ENCODE peak calls at places on chromosome 1, in nine cellular contexts. X, E, Y, Z, R, O, A, S and T are unnamed samples.
A peak's percentile ranks its signal among the peaks of the same experiment; 100 is the strongest.

GRCh38 chr1:39410915-39411436 is 80.5 kb upstream of the BMP8A start:
- DNase-seq in X (peak; percentile 87), E (peak; percentile 67), Y (peak; percentile 82), Z (peak; percentile 65), R (peak; percentile 74), O (peak; percentile 31), A (peak; percentile 81), S (peak; percentile 82), T (peak; percentile 87)

GRCh38 chr1:94622757-94623156 is 81.2 kb upstream of the F3 start:
- DNase-seq in X (no peak), E (no peak), Y (no peak), Z (no peak), R (no peak), O (no peak), A (no peak), S (no peak), T (no peak)

GRCh38 chr1:183191833-183192232 is 5.8 kb downstream of the LAMC2 start:
- DNase-seq in X (no peak), E (no peak), Y (no peak), Z (no peak), R (no peak), O (no peak), A (no peak), S (no peak), T (no peak)

GRCh38 chr1:9908846-9909221 is 1.2 kb downstream of the CTNNBIP1 start:
- DNase-seq in X (no peak), E (no peak), Y (no peak), Z (no peak), R (no peak), O (no peak), A (no peak), S (no peak), T (no peak)

GRCh38 chr1:93804412-93804811 is 74.6 kb downstream of the DNTTIP2 start:
- DNase-seq in X (peak; percentile 0), E (no peak), Y (no peak), Z (no peak), R (no peak), O (no peak), A (no peak), S (no peak), T (peak; percentile 65)

GRCh38 chr1:160046494-160047115 is 14.8 kb upstream of the PIGM start:
- DNase-seq in X (peak; percentile 92), E (peak; percentile 53), Y (peak; percentile 57), Z (peak; percentile 68), R (peak; percentile 44), O (no peak), A (peak; percentile 39), S (peak; percentile 56), T (peak; percentile 28)

GRCh38 chr1:23556661-23557470 is 2.4 kb downstream of the ID3 start:
- DNase-seq in X (peak; percentile 88), E (no peak), Y (no peak), Z (peak; percentile 65), R (no peak), O (no peak), A (no peak), S (no peak), T (no peak)

GRCh38 chr1:212655668-212656440 is 43.8 kb downstream of the BATF3 start:
- DNase-seq in X (peak; percentile 84), E (no peak), Y (no peak), Z (peak; percentile 67), R (no peak), O (no peak), A (no peak), S (no peak), T (no peak)

GRCh38 chr1:97204468-97204867 is 482.9 kb downstream of the PTBP2 start:
- DNase-seq in X (no peak), E (no peak), Y (no peak), Z (no peak), R (no peak), O (no peak), A (no peak), S (no peak), T (no peak)

GRCh38 chr1:228410015-228410414 is 3.4 kb upstream of the TRIM11 start:
- DNase-seq in X (no peak), E (no peak), Y (no peak), Z (no peak), R (no peak), O (no peak), A (no peak), S (no peak), T (peak; percentile 86)

DNA sequence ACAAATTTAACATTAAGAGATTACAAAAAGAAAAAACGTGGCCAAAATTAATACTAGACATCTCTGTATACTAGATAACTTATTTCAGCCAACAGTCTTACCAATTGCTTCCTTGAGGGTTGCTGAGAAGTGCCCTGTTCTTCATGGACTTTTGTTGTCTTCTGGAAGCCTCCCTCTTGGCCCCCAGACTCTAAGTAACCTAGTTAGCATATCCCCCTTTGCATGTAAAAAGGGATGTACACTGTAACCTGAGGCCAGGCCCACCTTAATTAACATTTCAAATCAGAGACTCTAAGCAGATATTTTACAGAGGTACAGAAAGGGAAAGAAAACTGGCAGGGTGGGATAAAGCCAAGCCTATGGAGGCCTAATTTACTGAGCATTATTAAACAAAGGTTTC is 1047.3 kb downstream of the ADGRL2 start:
- DNase-seq in X (no peak), E (no peak), Y (no peak), Z (no peak), R (no peak), O (no peak), A (no peak), S (no peak), T (no peak)
- H3K4me1 ChIP-seq in X (no peaks in the 10 kb centered on the region), E (no peaks in the 10 kb centered on the region), Y (no peaks in the 10 kb centered on the region), Z (no peaks in the 10 kb centered on the region), R (no peaks in the 10 kb centered on the region), O (no peaks in the 10 kb centered on the region), A (no peaks in the 10 kb centered on the region), S (no peaks in the 10 kb centered on the region), T (no peaks in the 10 kb centered on the region)

DNA sequence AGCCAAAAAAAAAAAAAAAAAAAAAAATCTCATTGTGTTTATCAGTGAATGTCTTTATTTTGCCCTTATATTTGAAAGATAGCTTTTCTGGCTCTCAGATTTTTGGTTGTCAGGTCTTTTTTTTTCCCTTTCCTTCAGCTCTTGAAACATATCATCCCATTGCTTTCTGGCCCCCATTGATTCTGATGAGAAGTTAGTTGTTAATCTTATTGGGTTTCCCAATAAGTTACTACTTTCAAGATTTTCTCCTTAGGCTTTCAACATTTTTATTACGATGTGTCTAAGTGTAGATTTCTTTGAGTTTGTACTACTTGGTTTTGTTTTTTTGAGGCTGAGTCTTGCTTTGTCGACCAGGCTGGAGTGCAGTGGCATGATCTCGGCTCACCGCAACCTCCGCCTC is 14.7 kb upstream of the SOAT1 start:
- DNase-seq in X (no peak), E (no peak), Y (no peak), Z (no peak), R (no peak), O (no peak), A (no peak), S (no peak), T (no peak)
- H3K4me1 ChIP-seq in X (no peaks in the 10 kb centered on the region), E (peaks cover 3% of the 10 kb centered on the region), Y (no peaks in the 10 kb centered on the region), Z (no peaks in the 10 kb centered on the region), R (no peaks in the 10 kb centered on the region), O (no peaks in the 10 kb centered on the region), A (no peaks in the 10 kb centered on the region), S (no peaks in the 10 kb centered on the region), T (no peaks in the 10 kb centered on the region)

DNA sequence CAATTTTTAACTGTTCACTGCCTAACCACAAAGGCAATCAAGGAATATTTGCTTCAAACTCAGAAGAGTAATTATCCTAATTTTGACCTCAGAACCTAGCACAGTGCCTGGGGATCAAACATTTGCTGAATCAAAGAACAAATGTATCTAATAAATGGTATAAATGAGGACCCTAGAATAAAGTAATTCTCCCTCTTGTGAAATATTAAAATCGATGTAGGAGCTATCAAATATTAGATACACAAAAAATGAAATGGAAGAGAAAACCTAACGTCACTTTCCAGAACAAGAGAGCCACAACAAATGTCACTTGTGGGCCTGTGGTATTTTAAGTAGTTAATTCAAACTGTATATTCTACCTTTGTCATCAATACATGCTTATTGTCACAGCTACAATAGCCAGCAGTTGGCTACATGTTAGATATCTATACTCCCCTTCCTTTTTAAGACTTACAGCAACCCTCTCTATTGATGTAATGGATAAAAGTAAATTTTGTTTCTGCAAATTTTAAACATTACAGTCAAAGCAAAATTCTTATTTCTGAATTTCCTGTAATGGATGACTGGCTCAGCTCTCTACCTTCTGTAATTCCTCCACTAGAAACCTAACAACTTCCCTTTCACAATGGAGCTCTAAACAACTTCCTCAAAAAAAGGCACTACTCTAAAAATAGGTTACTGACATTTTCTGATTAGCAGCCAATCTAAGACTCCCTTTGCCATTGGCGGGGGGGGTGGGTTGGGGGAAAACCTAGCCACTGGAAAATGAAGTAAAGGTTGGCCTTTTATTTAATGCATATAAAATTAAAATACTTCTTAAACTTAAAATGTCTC is 37.6 kb downstream of the PUM1 start:
- DNase-seq in X (no peak), E (no peak), Y (no peak), Z (no peak), R (no peak), O (no peak), A (no peak), S (no peak), T (no peak)
- H3K4me1 ChIP-seq in X (no peaks in the 10 kb centered on the region), E (peaks cover 37% of the 10 kb centered on the region), Y (peaks cover 58% of the 10 kb centered on the region), Z (peaks cover 7% of the 10 kb centered on the region), R (peaks cover 37% of the 10 kb centered on the region), O (no peaks in the 10 kb centered on the region), A (peaks cover 95% of the 10 kb centered on the region), S (no peaks in the 10 kb centered on the region), T (peaks cover 79% of the 10 kb centered on the region)

GRCh38 chr1:40842691-40843090 is 19.5 kb downstream of the CITED4 start:
- DNase-seq in X (no peak), E (no peak), Y (no peak), Z (no peak), R (no peak), O (no peak), A (no peak), S (no peak), T (no peak)

GRCh38 chr1:40844079-40844478 is 18.1 kb downstream of the CITED4 start:
- DNase-seq in X (no peak), E (no peak), Y (no peak), Z (no peak), R (no peak), O (no peak), A (no peak), S (no peak), T (no peak)

GRCh38 chr1:40840526-40841323 is 21.4 kb downstream of the CITED4 start:
- DNase-seq in X (no peak), E (no peak), Y (no peak), Z (no peak), R (no peak), O (no peak), A (no peak), S (no peak), T (no peak)

GRCh38 chr1:40841602-40842001 is 20.6 kb downstream of the CITED4 start:
- DNase-seq in X (no peak), E (no peak), Y (no peak), Z (no peak), R (no peak), O (no peak), A (no peak), S (no peak), T (no peak)

DNA sequence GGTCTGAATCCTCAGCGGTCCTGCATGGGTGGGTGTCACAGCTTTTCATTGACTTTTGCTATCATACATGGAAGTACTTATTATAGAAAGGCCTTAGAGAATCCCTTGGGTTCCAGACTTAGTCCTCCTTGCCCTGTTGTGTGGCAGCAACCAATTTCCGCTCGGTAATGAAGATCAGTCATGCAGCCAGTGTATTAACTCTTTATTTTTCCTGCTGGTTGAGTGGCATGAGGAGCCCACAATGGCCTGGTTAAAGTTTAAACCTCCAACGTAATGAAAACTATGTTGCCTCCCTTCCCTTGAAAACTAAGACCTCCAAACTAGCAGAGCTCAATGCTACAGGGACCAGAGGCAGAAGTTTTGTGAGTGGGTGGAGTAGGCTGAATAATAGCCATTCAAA is 20.0 kb downstream of the CITED4 start:
- DNase-seq in X (no peak), E (no peak), Y (no peak), Z (no peak), R (no peak), O (no peak), A (no peak), S (no peak), T (no peak)
- H3K4me1 ChIP-seq in X (peaks cover 6% of the 10 kb centered on the region), E (no peaks in the 10 kb centered on the region), Y (no peaks in the 10 kb centered on the region), Z (no peaks in the 10 kb centered on the region), R (no peaks in the 10 kb centered on the region), O (no peaks in the 10 kb centered on the region), A (no peaks in the 10 kb centered on the region), S (no peaks in the 10 kb centered on the region), T (no peaks in the 10 kb centered on the region)